ENCODE peak calls at places on chromosomes 12 and 14, in seven cellular contexts. One of them, this sample, is unnamed.

GRCh38 chr12:95205685-95206084 is 11.6 kb downstream of the FGD6 start:
- DNase-seq in bronchial epithelial cell: peak; percentile 97
- DNase-seq in foreskin fibroblast: peak; percentile 86
- DNase-seq in cardiac muscle cell: peak; percentile 32
- DNase-seq in prostate gland: peak; percentile 16
- DNase-seq in lung: no peak
- DNase-seq in cardiac fibroblast: peak; percentile 89
- DNase-seq in this sample: peak; percentile 93

GRCh38 chr14:92122761-92123160 is 992 bp downstream of the CPSF2 start:
- DNase-seq in bronchial epithelial cell: no peak
- DNase-seq in foreskin fibroblast: peak; percentile 35
- DNase-seq in cardiac muscle cell: no peak
- DNase-seq in prostate gland: no peak
- DNase-seq in lung: no peak
- DNase-seq in cardiac fibroblast: peak; percentile 6
- DNase-seq in this sample: peak; percentile 12

GRCh38 chr14:79091381-79091963 is 921.3 kb downstream of the NRXN3 start:
- DNase-seq in bronchial epithelial cell: no peak
- DNase-seq in foreskin fibroblast: no peak
- DNase-seq in cardiac muscle cell: no peak
- DNase-seq in prostate gland: no peak
- DNase-seq in lung: no peak
- DNase-seq in cardiac fibroblast: no peak
- DNase-seq in this sample: peak; percentile 4

GRCh38 chr14:51020024-51020710 is 74.7 kb downstream of the TRIM9 start:
- DNase-seq in bronchial epithelial cell: no peak
- DNase-seq in foreskin fibroblast: peak; percentile 39
- DNase-seq in cardiac muscle cell: peak; percentile 51
- DNase-seq in prostate gland: no peak
- DNase-seq in lung: no peak
- DNase-seq in cardiac fibroblast: peak; percentile 24
- DNase-seq in this sample: no peak

GRCh38 chr12:49190317-49190716 is 1.4 kb upstream of the TUBA1A start:
- DNase-seq in bronchial epithelial cell: no peak
- DNase-seq in foreskin fibroblast: no peak
- DNase-seq in cardiac muscle cell: no peak
- DNase-seq in prostate gland: no peak
- DNase-seq in lung: no peak
- DNase-seq in cardiac fibroblast: no peak
- DNase-seq in this sample: no peak

GRCh38 chr12:29944269-29945000 is 160.7 kb upstream of the TMTC1 start:
- DNase-seq in bronchial epithelial cell: peak; percentile 6
- DNase-seq in foreskin fibroblast: peak; percentile 13
- DNase-seq in cardiac muscle cell: no peak
- DNase-seq in prostate gland: no peak
- DNase-seq in lung: no peak
- DNase-seq in cardiac fibroblast: no peak
- DNase-seq in this sample: no peak

GRCh38 chr12:49626169-49626835 is 2.9 kb downstream of the PRPF40B start:
- DNase-seq in bronchial epithelial cell: peak; percentile 22
- DNase-seq in foreskin fibroblast: peak; percentile 28
- DNase-seq in cardiac muscle cell: no peak
- DNase-seq in prostate gland: no peak
- DNase-seq in lung: no peak
- DNase-seq in cardiac fibroblast: no peak
- DNase-seq in this sample: peak; percentile 49

GRCh38 chr14:44942436-44942835 is 19.3 kb downstream of the KLHL28 start:
- DNase-seq in bronchial epithelial cell: no peak
- DNase-seq in foreskin fibroblast: no peak
- DNase-seq in cardiac muscle cell: no peak
- DNase-seq in prostate gland: no peak
- DNase-seq in lung: no peak
- DNase-seq in cardiac fibroblast: no peak
- DNase-seq in this sample: no peak

GRCh38 chr14:94427016-94427613 is 25.5 kb downstream of the SERPINA11 start:
- DNase-seq in bronchial epithelial cell: peak; percentile 75
- DNase-seq in foreskin fibroblast: no peak
- DNase-seq in cardiac muscle cell: no peak
- DNase-seq in prostate gland: no peak
- DNase-seq in lung: no peak
- DNase-seq in cardiac fibroblast: no peak
- DNase-seq in this sample: no peak

GRCh38 chr14:101364503-101365328 is 196.6 kb upstream of the DIO3 start:
- DNase-seq in bronchial epithelial cell: no peak
- DNase-seq in foreskin fibroblast: peak; percentile 17
- DNase-seq in cardiac muscle cell: no peak
- DNase-seq in prostate gland: no peak
- DNase-seq in lung: no peak
- DNase-seq in cardiac fibroblast: no peak
- DNase-seq in this sample: no peak

GRCh38 chr14:24329736-24330135 is 5.1 kb downstream of the ADCY4 start:
- DNase-seq in bronchial epithelial cell: no peak
- DNase-seq in foreskin fibroblast: no peak
- DNase-seq in cardiac muscle cell: no peak
- DNase-seq in prostate gland: no peak
- DNase-seq in lung: peak; percentile 62
- DNase-seq in cardiac fibroblast: no peak
- DNase-seq in this sample: no peak

GRCh38 chr12:113231275-113232231 is 10.3 kb downstream of the TPCN1 start:
- DNase-seq in bronchial epithelial cell: peak; percentile 78
- DNase-seq in foreskin fibroblast: no peak
- DNase-seq in cardiac muscle cell: no peak
- DNase-seq in prostate gland: no peak
- DNase-seq in lung: no peak
- DNase-seq in cardiac fibroblast: peak; percentile 81
- DNase-seq in this sample: peak; percentile 91

GRCh38 chr12:124557518-124558223 is 9.7 kb downstream of the NCOR2 start:
- DNase-seq in bronchial epithelial cell: no peak
- DNase-seq in foreskin fibroblast: no peak
- DNase-seq in cardiac muscle cell: peak; percentile 45
- DNase-seq in prostate gland: no peak
- DNase-seq in lung: no peak
- DNase-seq in cardiac fibroblast: no peak
- DNase-seq in this sample: no peak

GRCh38 chr14:77003960-77004710 is 24.4 kb downstream of the IRF2BPL start:
- DNase-seq in bronchial epithelial cell: peak; percentile 56
- DNase-seq in foreskin fibroblast: peak; percentile 64
- DNase-seq in cardiac muscle cell: no peak
- DNase-seq in prostate gland: no peak
- DNase-seq in lung: peak; percentile 71
- DNase-seq in cardiac fibroblast: peak; percentile 44
- DNase-seq in this sample: no peak

GRCh38 chr14:36493761-36494160 is 26.3 kb downstream of the NKX2-1 start:
- DNase-seq in bronchial epithelial cell: peak; percentile 49
- DNase-seq in foreskin fibroblast: no peak
- DNase-seq in cardiac muscle cell: no peak
- DNase-seq in prostate gland: no peak
- DNase-seq in lung: no peak
- DNase-seq in cardiac fibroblast: no peak
- DNase-seq in this sample: no peak

GRCh38 chr14:54772451-54772881 is 130.2 kb downstream of the GCH1 start:
- DNase-seq in bronchial epithelial cell: peak; percentile 48
- DNase-seq in foreskin fibroblast: peak; percentile 41
- DNase-seq in cardiac muscle cell: no peak
- DNase-seq in prostate gland: no peak
- DNase-seq in lung: no peak
- DNase-seq in cardiac fibroblast: peak; percentile 57
- DNase-seq in this sample: peak; percentile 60

GRCh38 chr14:93035917-93036651 is 79.6 kb downstream of the ITPK1 start:
- DNase-seq in bronchial epithelial cell: no peak
- DNase-seq in foreskin fibroblast: no peak
- DNase-seq in cardiac muscle cell: peak; percentile 66
- DNase-seq in prostate gland: no peak
- DNase-seq in lung: no peak
- DNase-seq in cardiac fibroblast: peak; percentile 82
- DNase-seq in this sample: peak; percentile 33

GRCh38 chr12:9881246-9881645 is at the start of gene KLRF2:
- DNase-seq in bronchial epithelial cell: no peak
- DNase-seq in foreskin fibroblast: no peak
- DNase-seq in cardiac muscle cell: no peak
- DNase-seq in prostate gland: no peak
- DNase-seq in lung: no peak
- DNase-seq in cardiac fibroblast: no peak
- DNase-seq in this sample: no peak

GRCh38 chr12:97276621-97277020 is 186.0 kb upstream of the RMST start:
- DNase-seq in bronchial epithelial cell: no peak
- DNase-seq in foreskin fibroblast: no peak
- DNase-seq in cardiac muscle cell: no peak
- DNase-seq in prostate gland: no peak
- DNase-seq in lung: no peak
- DNase-seq in cardiac fibroblast: no peak
- DNase-seq in this sample: no peak

GRCh38 chr14:85528882-85529585 is 910 bp upstream of the FLRT2 start:
- DNase-seq in bronchial epithelial cell: peak; percentile 69
- DNase-seq in foreskin fibroblast: peak; percentile 90
- DNase-seq in cardiac muscle cell: no peak
- DNase-seq in prostate gland: no peak
- DNase-seq in lung: no peak
- DNase-seq in cardiac fibroblast: peak; percentile 78
- DNase-seq in this sample: peak; percentile 85

GRCh38 chr12:70576341-70577282 is 60.6 kb downstream of the PTPRB start:
- DNase-seq in bronchial epithelial cell: peak; percentile 72
- DNase-seq in foreskin fibroblast: peak; percentile 83
- DNase-seq in cardiac muscle cell: peak; percentile 78
- DNase-seq in prostate gland: peak; percentile 10
- DNase-seq in lung: no peak
- DNase-seq in cardiac fibroblast: peak; percentile 91
- DNase-seq in this sample: peak; percentile 92

GRCh38 chr14:50260511-50260910 is 29.1 kb upstream of the SOS2 start:
- DNase-seq in bronchial epithelial cell: peak; percentile 28
- DNase-seq in foreskin fibroblast: peak; percentile 72
- DNase-seq in cardiac muscle cell: peak; percentile 17
- DNase-seq in prostate gland: no peak
- DNase-seq in lung: no peak
- DNase-seq in cardiac fibroblast: peak; percentile 73
- DNase-seq in this sample: peak; percentile 78

DNA sequence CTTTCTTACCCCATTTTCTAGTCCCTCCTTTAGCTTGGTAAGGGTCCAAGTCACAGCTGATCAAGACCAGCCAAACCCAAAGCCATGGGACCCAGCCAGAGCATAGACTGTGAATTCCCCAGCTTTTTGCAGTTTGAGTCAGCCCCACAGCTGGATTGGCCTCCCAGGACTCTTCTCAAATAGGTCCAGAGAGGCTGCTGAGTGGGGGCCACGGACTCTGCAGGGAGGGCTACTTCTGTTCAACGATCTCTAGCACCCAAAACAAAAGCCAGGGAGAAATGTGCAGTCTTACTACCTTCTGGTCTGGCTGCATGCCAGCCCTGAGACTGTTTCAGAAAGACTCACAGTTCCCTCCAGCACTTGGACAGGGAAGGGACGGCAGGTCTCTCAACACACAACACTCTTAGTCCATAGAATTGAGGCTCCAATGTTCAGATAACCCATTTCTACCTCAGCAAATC is 1.6 kb downstream of the VDR start:
- DNase-seq in bronchial epithelial cell: peak; percentile 47
- DNase-seq in foreskin fibroblast: peak; percentile 71
- DNase-seq in cardiac muscle cell: peak; percentile 58
- DNase-seq in prostate gland: peak; percentile 13
- DNase-seq in lung: no peak
- DNase-seq in cardiac fibroblast: peak; percentile 70
- DNase-seq in this sample: peak; percentile 70
- H3K4me3 ChIP-seq in bronchial epithelial cell: peak overlapping the region; percentile 50
- H3K4me3 ChIP-seq in foreskin fibroblast: peak overlapping the region; percentile 96
- H3K4me3 ChIP-seq in cardiac muscle cell: no peak overlapping the region
- H3K4me3 ChIP-seq in prostate gland: no peak overlapping the region
- H3K4me3 ChIP-seq in lung: no peak overlapping the region
- H3K4me3 ChIP-seq in cardiac fibroblast: peak overlapping the region; percentile 32
- H3K4me3 ChIP-seq in this sample: peak overlapping the region; percentile 62

DNA sequence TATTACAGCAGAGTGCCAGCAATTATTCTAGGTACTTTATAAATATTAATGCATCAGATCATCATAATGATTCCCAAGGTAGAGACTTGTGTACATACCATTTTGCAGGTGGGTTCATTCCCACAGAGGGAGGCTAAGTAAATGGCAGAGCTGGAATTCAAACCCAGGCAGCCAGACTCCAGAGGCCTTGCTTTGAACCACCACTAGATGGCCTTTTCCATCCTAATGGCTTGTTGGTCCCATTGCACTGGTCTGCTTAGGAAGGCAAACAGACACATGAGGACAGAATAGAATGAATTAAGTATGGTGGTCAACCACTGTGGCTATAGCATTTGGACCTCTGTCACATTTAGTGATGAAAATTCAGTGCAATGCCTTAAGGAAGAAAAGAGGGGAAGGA is 158.7 kb downstream of the METTL25 start:
- DNase-seq in bronchial epithelial cell: peak; percentile 29
- DNase-seq in foreskin fibroblast: peak; percentile 5
- DNase-seq in cardiac muscle cell: no peak
- DNase-seq in prostate gland: no peak
- DNase-seq in lung: no peak
- DNase-seq in cardiac fibroblast: peak; percentile 18
- DNase-seq in this sample: peak; percentile 46
- TF ChIP-seq CTCF in bronchial epithelial cell: peak; percentile 72
- TF ChIP-seq CTCF in foreskin fibroblast: peak; percentile 43
- TF ChIP-seq CTCF in cardiac muscle cell: peak; percentile 58
- TF ChIP-seq CTCF in prostate gland: no peak
- TF ChIP-seq CTCF in lung: no peak
- TF ChIP-seq CTCF in cardiac fibroblast: peak; percentile 48
- TF ChIP-seq CTCF in this sample: peak; percentile 78

GRCh38 chr12:123478762-123479161 is 20.8 kb downstream of the SNRNP35 start:
- DNase-seq in bronchial epithelial cell: no peak
- DNase-seq in foreskin fibroblast: peak; percentile 33
- DNase-seq in cardiac muscle cell: no peak
- DNase-seq in prostate gland: no peak
- DNase-seq in lung: no peak
- DNase-seq in cardiac fibroblast: peak; percentile 17
- DNase-seq in this sample: peak; percentile 42

GRCh38 chr12:123483602-123484273 is 25.8 kb downstream of the SNRNP35 start:
- DNase-seq in bronchial epithelial cell: no peak
- DNase-seq in foreskin fibroblast: no peak
- DNase-seq in cardiac muscle cell: no peak
- DNase-seq in prostate gland: no peak
- DNase-seq in lung: no peak
- DNase-seq in cardiac fibroblast: no peak
- DNase-seq in this sample: peak; percentile 18

GRCh38 chr12:123478069-123478468 is 20.1 kb downstream of the SNRNP35 start:
- DNase-seq in bronchial epithelial cell: no peak
- DNase-seq in foreskin fibroblast: no peak
- DNase-seq in cardiac muscle cell: no peak
- DNase-seq in prostate gland: no peak
- DNase-seq in lung: no peak
- DNase-seq in cardiac fibroblast: no peak
- DNase-seq in this sample: no peak

GRCh38 chr12:123475256-123475703 is 17.3 kb downstream of the SNRNP35 start:
- DNase-seq in bronchial epithelial cell: no peak
- DNase-seq in foreskin fibroblast: no peak
- DNase-seq in cardiac muscle cell: no peak
- DNase-seq in prostate gland: no peak
- DNase-seq in lung: no peak
- DNase-seq in cardiac fibroblast: no peak
- DNase-seq in this sample: no peak

GRCh38 chr12:123479442-123480180 is 21.7 kb downstream of the SNRNP35 start:
- DNase-seq in bronchial epithelial cell: no peak
- DNase-seq in foreskin fibroblast: no peak
- DNase-seq in cardiac muscle cell: no peak
- DNase-seq in prostate gland: no peak
- DNase-seq in lung: no peak
- DNase-seq in cardiac fibroblast: no peak
- DNase-seq in this sample: no peak
- H3K4me3 ChIP-seq in bronchial epithelial cell: no peak overlapping the region
- H3K4me3 ChIP-seq in foreskin fibroblast: no peak overlapping the region
- H3K4me3 ChIP-seq in cardiac muscle cell: no peak overlapping the region
- H3K4me3 ChIP-seq in prostate gland: no peak overlapping the region
- H3K4me3 ChIP-seq in lung: no peak overlapping the region
- H3K4me3 ChIP-seq in cardiac fibroblast: no peak overlapping the region
- H3K4me3 ChIP-seq in this sample: no peak overlapping the region

GRCh38 chr14:96146131-96146771 is 58.4 kb upstream of the BDKRB2 start:
- DNase-seq in bronchial epithelial cell: peak; percentile 7
- DNase-seq in foreskin fibroblast: peak; percentile 81
- DNase-seq in cardiac muscle cell: no peak
- DNase-seq in prostate gland: peak; percentile 65
- DNase-seq in lung: peak; percentile 35
- DNase-seq in cardiac fibroblast: peak; percentile 78
- DNase-seq in this sample: peak; percentile 82
- TF ChIP-seq CTCF in bronchial epithelial cell: no peak
- TF ChIP-seq CTCF in foreskin fibroblast: no peak
- TF ChIP-seq CTCF in cardiac muscle cell: no peak
- TF ChIP-seq CTCF in prostate gland: no peak
- TF ChIP-seq CTCF in lung: no peak
- TF ChIP-seq CTCF in cardiac fibroblast: no peak
- TF ChIP-seq CTCF in this sample: no peak

This sample was measured in choroid plexus epithelial cell.